ENCODE peak calls at places on chromosomes 13 and 19, in ten cellular contexts. D is activated CD4-positive, alpha-beta T cell treated with anti-CD3 and anti-CD28 coated beads, Interleukin-2, amount 50 U/mL, for 24 hours; Z is brain pericyte; T is naive thymus-derived CD4-positive, alpha-beta T cell; O is stimulated activated naive CD8-positive, alpha-beta T cell treated with anti-CD3 and anti-CD28 coated beads, Interleukin-15, amount 100 ng/mL, for 72 hours; J is GDM1; I is cardiac muscle cell; B is GM10248; M is EL; H is NCI-H2029. R is an unnamed sample.

GRCh38 chr19:2494447-2495129 is 18.7 kb downstream of the GADD45B start:
- DNase-seq in O (peak; percentile 45), H (peak; percentile 57), T (peak; percentile 56), M (peak; percentile 76), Z (no peak), D (peak; percentile 32), J (no peak), B (peak; percentile 82), I (peak; percentile 64), R (peak; percentile 52)

GRCh38 chr13:48595330-48596127 is 58.2 kb upstream of the CYSLTR2 start:
- DNase-seq in M (peak; percentile 62), B (peak; percentile 48), J (peak; percentile 49), D (peak; percentile 52), H (no peak), I (peak; percentile 53), T (no peak), Z (no peak), O (peak; percentile 53), R (peak; percentile 15)

GRCh38 chr19:50657222-50657669 is 8.0 kb downstream of the C19orf81 start:
- DNase-seq in J (no peak), T (no peak), O (no peak), M (no peak), Z (no peak), I (no peak), H (no peak), D (no peak), B (no peak), R (no peak)

GRCh38 chr19:52492991-52493470 is 34.4 kb upstream of the ZNF808 start:
- DNase-seq in J (no peak), H (peak; percentile 4), B (peak; percentile 6), O (no peak), M (no peak), T (no peak), D (no peak), I (peak; percentile 68), Z (no peak), R (no peak)

GRCh38 chr19:24052811-24053210 is 34.2 kb upstream of the ZNF254 start:
- DNase-seq in T (no peak), I (no peak), J (no peak), D (no peak), B (no peak), Z (no peak), M (no peak), H (no peak), O (no peak), R (no peak)

GRCh38 chr13:69565334-69565733 is 542.3 kb upstream of the ATXN8OS start:
- DNase-seq in T (no peak), H (no peak), I (no peak), J (no peak), O (no peak), B (peak; percentile 13), Z (no peak), M (no peak), D (no peak), R (no peak)

GRCh38 chr19:29478578-29479565 is 46.9 kb upstream of the VSTM2B start:
- DNase-seq in Z (no peak), B (no peak), D (no peak), T (peak; percentile 14), O (no peak), J (no peak), H (no peak), I (peak; percentile 65), M (peak; percentile 7), R (no peak)

GRCh38 chr13:28761586-28761985 is 42.8 kb upstream of the SLC46A3 start:
- DNase-seq in M (peak; percentile 24), O (no peak), I (no peak), H (no peak), B (no peak), T (no peak), D (no peak), Z (no peak), J (no peak), R (no peak)

GRCh38 chr13:31092631-31093030 is 69.1 kb downstream of the HSPH1 start:
- DNase-seq in B (no peak), T (no peak), J (no peak), M (no peak), O (no peak), I (no peak), Z (no peak), D (no peak), H (no peak), R (no peak)

GRCh38 chr13:98521876-98522275 is 55.0 kb downstream of the STK24 start:
- DNase-seq in T (no peak), M (no peak), D (no peak), H (no peak), Z (no peak), B (no peak), O (no peak), I (peak; percentile 31), J (no peak), R (no peak)

GRCh38 chr13:22103628-22104027 is 432.8 kb downstream of the FGF9 start:
- DNase-seq in B (no peak), M (no peak), I (no peak), D (no peak), T (no peak), Z (no peak), H (no peak), J (no peak), O (no peak), R (no peak)

GRCh38 chr13:84910423-84910822 is 888.8 kb downstream of the SLITRK6 start:
- DNase-seq in O (no peak), T (no peak), J (no peak), I (no peak), Z (no peak), H (no peak), D (no peak), M (no peak), B (no peak), R (no peak)

GRCh38 chr19:6736169-6736916 is 1.0 kb downstream of the GPR108 start:
- DNase-seq in D (peak; percentile 61), O (peak; percentile 87), M (peak; percentile 89), T (peak; percentile 76), Z (no peak), H (no peak), B (peak; percentile 81), I (peak; percentile 86), J (peak; percentile 69), R (peak; percentile 35)

GRCh38 chr19:53553865-53554791 is 16.2 kb downstream of the ZNF331 start:
- DNase-seq in B (peak; percentile 88), H (peak; percentile 53), Z (peak; percentile 46), J (peak; percentile 16), M (peak; percentile 77), O (peak; percentile 93), T (peak; percentile 91), D (peak; percentile 84), I (peak; percentile 71), R (peak; percentile 80)

GRCh38 chr13:44052843-44053607 is 173.3 kb downstream of the LACC1 start:
- DNase-seq in O (no peak), J (no peak), B (no peak), T (no peak), H (no peak), I (peak; percentile 39), D (no peak), Z (no peak), M (peak; percentile 55), R (no peak)

GRCh38 chr19:13726323-13726722 is 38.0 kb upstream of the MRI1 start:
- DNase-seq in H (no peak), J (no peak), D (no peak), B (no peak), O (no peak), Z (no peak), I (no peak), T (no peak), M (no peak), R (no peak)

GRCh38 chr13:110014719-110015118 is 228.3 kb upstream of the IRS2 start:
- DNase-seq in H (peak; percentile 95), M (no peak), J (no peak), I (no peak), B (no peak), O (no peak), D (no peak), T (no peak), Z (peak; percentile 62), R (no peak)

GRCh38 chr19:6070179-6071102 is 39.9 kb downstream of the RFX2 start:
- DNase-seq in J (no peak), M (no peak), Z (no peak), H (no peak), T (no peak), B (no peak), O (peak; percentile 40), I (no peak), D (no peak), R (no peak)

GRCh38 chr19:35135389-35135909 is 590 bp upstream of the LGI4 start:
- DNase-seq in B (peak; percentile 89), T (peak; percentile 74), I (peak; percentile 92), Z (no peak), J (peak; percentile 44), M (peak; percentile 57), D (peak; percentile 52), H (peak; percentile 40), O (peak; percentile 80), R (no peak)

GRCh38 chr13:101144808-101145419 is 271.4 kb downstream of the NALCN start:
- DNase-seq in H (no peak), O (peak; percentile 17), J (no peak), B (peak; percentile 31), Z (peak; percentile 15), M (peak; percentile 55), I (peak; percentile 77), T (no peak), D (peak; percentile 12), R (no peak)

GRCh38 chr13:98142427-98143156 is at the start of gene FARP1:
- DNase-seq in I (peak; percentile 91), O (peak; percentile 59), Z (no peak), B (peak; percentile 65), M (peak; percentile 77), J (no peak), T (peak; percentile 61), H (peak; percentile 39), D (no peak), R (peak; percentile 10)

R was measured in stimulated activated CD4-positive, alpha-beta T cell treated with anti-CD3 and anti-CD28 coated beads, Interleukin-15, amount 100 ng/mL, for 1 hour.